ENCODE peak calls at places on chromosome 2, in eight cellular contexts. Q is pancreas; H is CD8-positive, alpha-beta T cell; P is Peyer's patch; E is astrocyte of the spinal cord; M is HFFc6; W is bronchial epithelial cell; Z is nephron progenitor cell. X is an unnamed sample.
A peak's percentile ranks its signal among the peaks of the same experiment; 100 is the strongest.

GRCh38 chr2:177225965-177226360 is 13.4 kb downstream of the HNRNPA3 start:
- DNase-seq in P (no peak), W (peak; percentile 19), Q (no peak), E (no peak), M (no peak), Z (no peak), H (no peak), X (no peak)

GRCh38 chr2:37325625-37326071 is 1.0 kb upstream of the PRKD3 start:
- DNase-seq in Q (no peak), M (no peak), W (no peak), P (no peak), E (no peak), Z (no peak), H (no peak), X (no peak)

GRCh38 chr2:61658841-61659780 is 121.0 kb upstream of the XPO1 start:
- DNase-seq in Q (peak; percentile 24), Z (no peak), P (no peak), M (peak; percentile 53), E (peak; percentile 47), H (no peak), W (peak; percentile 61), X (no peak)

GRCh38 chr2:214481204-214481603 is 70.3 kb downstream of the VWC2L start:
- DNase-seq in P (no peak), W (peak; percentile 8), Z (no peak), M (peak; percentile 13), Q (no peak), H (no peak), E (peak; percentile 46), X (no peak)

GRCh38 chr2:239805414-239805813 is 219.7 kb downstream of the NDUFA10 start:
- DNase-seq in P (no peak), H (no peak), M (no peak), W (no peak), Z (no peak), E (no peak), Q (no peak), X (no peak)

GRCh38 chr2:5093056-5093455 is 599.1 kb upstream of the SOX11 start:
- DNase-seq in P (no peak), Q (no peak), M (no peak), W (peak; percentile 23), E (peak; percentile 17), H (no peak), Z (no peak), X (no peak)

GRCh38 chr2:152523091-152523490 is 188.1 kb downstream of the FMNL2 start:
- DNase-seq in W (peak; percentile 58), P (no peak), Q (no peak), M (peak; percentile 57), H (no peak), E (peak; percentile 85), Z (no peak), X (no peak)

GRCh38 chr2:168944065-168944464 is 43.0 kb downstream of the G6PC2 start:
- DNase-seq in H (no peak), W (no peak), P (no peak), M (no peak), E (no peak), Q (no peak), Z (peak; percentile 5), X (no peak)

GRCh38 chr2:20225294-20226151 is 593 bp upstream of the SDC1 start:
- DNase-seq in E (peak; percentile 64), H (no peak), M (peak; percentile 21), Q (peak; percentile 72), Z (no peak), W (peak; percentile 71), P (peak; percentile 92), X (peak; percentile 33)

GRCh38 chr2:86492057-86492456 is 50.9 kb downstream of the KDM3A start:
- DNase-seq in H (no peak), E (no peak), P (no peak), Z (no peak), Q (no peak), W (no peak), M (no peak), X (no peak)

GRCh38 chr2:212526059-212526458 is 12.5 kb downstream of the ERBB4 start:
- DNase-seq in H (no peak), M (no peak), Z (no peak), E (no peak), W (no peak), P (no peak), Q (no peak), X (no peak)

GRCh38 chr2:212530991-212531390 is 7.6 kb downstream of the ERBB4 start:
- DNase-seq in E (no peak), W (no peak), P (no peak), Q (no peak), H (no peak), M (no peak), Z (no peak), X (no peak)

GRCh38 chr2:212530373-212530772 is 8.2 kb downstream of the ERBB4 start:
- DNase-seq in Z (no peak), E (no peak), H (no peak), Q (no peak), P (no peak), W (no peak), M (no peak), X (no peak)

GRCh38 chr2:212531499-212531898 is 7.1 kb downstream of the ERBB4 start:
- DNase-seq in M (no peak), H (no peak), W (no peak), P (no peak), Q (no peak), Z (no peak), E (no peak), X (no peak)

DNA sequence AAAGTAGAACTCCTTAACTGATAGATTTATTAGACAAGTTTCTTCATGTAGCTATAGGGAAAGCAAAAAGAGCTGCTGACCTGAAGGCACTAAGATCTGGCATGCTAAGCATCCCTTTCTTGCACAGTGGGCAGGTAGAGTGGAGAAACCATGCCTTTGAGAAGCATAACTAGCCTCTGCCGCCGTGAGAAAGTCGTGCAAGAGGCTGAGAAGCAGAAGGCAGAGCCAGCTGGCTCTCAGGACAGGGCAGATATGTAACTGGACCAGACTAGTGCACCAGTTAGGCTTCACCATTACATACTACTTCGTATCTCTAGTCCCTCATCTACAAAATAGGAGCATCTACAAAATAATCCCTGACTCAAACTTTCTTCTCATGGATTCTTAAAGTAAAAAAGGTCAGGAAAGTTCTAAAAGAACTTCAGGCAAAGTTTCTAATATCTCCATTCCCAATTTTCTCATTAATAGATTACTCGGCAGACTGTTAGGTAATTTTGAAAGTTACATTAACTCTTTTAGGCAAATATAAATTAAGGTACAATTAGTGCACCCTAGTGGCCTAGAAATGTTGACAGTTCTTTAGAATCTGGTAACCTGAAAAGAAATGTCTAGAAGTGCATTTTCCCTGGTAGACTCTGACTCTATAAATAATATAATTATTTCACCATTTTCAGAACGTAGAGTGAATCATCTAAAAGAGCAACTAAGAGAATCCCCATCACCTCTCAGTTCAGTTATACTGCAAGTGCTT is 10.3 kb downstream of the ERBB4 start:
- DNase-seq in W (no peak), Q (no peak), H (no peak), Z (no peak), M (no peak), E (no peak), P (no peak), X (no peak)
- TF ChIP-seq CTCF in W (no peak), Q (no peak), H (no peak), Z (no peak), M (peak; percentile 65), E (no peak), P (no peak), X (no peak)

GRCh38 chr2:165697727-165698620 is 96.1 kb downstream of the GALNT3 start:
- DNase-seq in E (no peak), P (no peak), H (no peak), Z (no peak), M (no peak), W (no peak), Q (no peak), X (no peak)
- TF ChIP-seq CTCF in E (no peak), P (no peak), H (no peak), Z (no peak), M (no peak), W (no peak), Q (no peak), X (no peak)

GRCh38 chr2:232491139-232491780 is 3.6 kb upstream of the ECEL1 start:
- DNase-seq in W (no peak), E (no peak), Q (no peak), M (no peak), P (peak; percentile 25), H (no peak), Z (no peak), X (no peak)
- TF ChIP-seq CTCF in W (no peak), E (no peak), Q (no peak), M (no peak), P (no peak), H (no peak), Z (no peak), X (no peak)

GRCh38 chr2:100780203-100781008 is 39.5 kb upstream of the NPAS2 start:
- DNase-seq in H (no peak), Q (peak; percentile 43), W (peak; percentile 92), E (peak; percentile 66), M (no peak), P (no peak), Z (no peak), X (no peak)
- TF ChIP-seq CTCF in H (no peak), Q (no peak), W (no peak), E (no peak), M (no peak), P (no peak), Z (no peak), X (no peak)

DNA sequence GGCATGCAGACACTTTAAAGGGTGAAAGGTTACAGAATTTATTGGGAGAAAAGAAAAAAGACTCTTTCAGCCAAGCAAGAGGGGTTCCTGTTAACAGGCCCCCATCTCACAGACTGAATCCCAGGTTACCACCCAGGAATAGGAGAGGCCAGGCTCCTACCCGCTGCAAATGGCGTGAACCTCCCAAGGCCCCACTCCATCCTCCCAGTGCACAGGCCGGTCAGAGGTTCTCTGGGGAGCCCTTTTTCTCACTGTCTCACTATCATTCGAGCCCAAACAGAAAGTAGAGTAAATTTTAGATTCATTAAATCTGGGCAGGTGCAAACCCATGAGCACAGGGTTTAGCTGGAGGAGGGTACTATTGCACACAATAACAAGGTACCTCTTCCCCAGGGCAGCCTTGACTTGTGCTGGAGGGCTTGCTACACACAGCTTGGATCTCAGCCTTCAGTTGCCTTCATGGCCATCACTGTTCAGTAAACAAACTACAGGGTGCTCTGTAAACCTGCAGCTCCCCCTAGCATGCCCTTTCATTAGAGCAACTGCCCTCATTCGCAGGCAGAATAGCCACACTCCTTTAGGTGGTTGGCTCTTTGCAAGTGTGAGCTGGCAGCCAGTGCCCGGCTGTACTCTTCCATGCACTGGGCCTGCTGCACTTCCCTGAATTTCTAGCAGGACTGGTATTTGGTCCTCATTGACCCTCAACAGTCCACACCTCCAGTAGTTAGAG is 7.3 kb upstream of the PLEK start:
- DNase-seq in P (no peak), W (peak; percentile 66), E (peak; percentile 33), Q (peak; percentile 34), H (no peak), Z (no peak), M (peak; percentile 66), X (no peak)
- TF ChIP-seq CTCF in P (peak; percentile 22), W (peak; percentile 76), E (peak; percentile 55), Q (no peak), H (no peak), Z (peak; percentile 28), M (peak; percentile 70), X (no peak)

GRCh38 chr2:217468042-217468441 is 534.8 kb downstream of the TNS1 start:
- DNase-seq in Z (no peak), H (no peak), E (no peak), W (no peak), P (no peak), Q (no peak), M (no peak), X (no peak)
- TF ChIP-seq CTCF in Z (no peak), H (no peak), E (no peak), W (no peak), P (no peak), Q (no peak), M (no peak), X (no peak)

GRCh38 chr2:53018830-53019425 is 748.7 kb upstream of the CHAC2 start:
- DNase-seq in W (peak; percentile 12), P (no peak), Q (no peak), E (peak; percentile 20), Z (no peak), H (no peak), M (no peak), X (no peak)
- TF ChIP-seq CTCF in W (no peak), P (no peak), Q (no peak), E (peak; percentile 37), Z (peak; percentile 31), H (no peak), M (peak; percentile 51), X (no peak)

X was measured in activated B cell treated with CpG ODN at 0.5 μM for 24 hours.